ENCODE peak calls at places on chromosomes 16 and 17, in nine cellular contexts. Y is small intestine; I is A673; O is lower leg skin; B is CD8-positive, alpha-beta T cell; V is HL-60; U is mammary epithelial cell; D is breast epithelium; E is heart left ventricle. S is an unnamed sample.
A peak's percentile ranks its signal among the peaks of the same experiment; 100 is the strongest.

GRCh38 chr16:59274141-59274540 is 540.0 kb upstream of the GOT2 start:
- DNase-seq in Y (no peak), O (no peak), U (no peak), I (no peak), V (no peak), E (no peak), B (no peak), D (no peak), S (no peak)

GRCh38 chr16:57316390-57317017 is 32.0 kb upstream of the PLLP start:
- DNase-seq in U (peak; percentile 83), Y (no peak), O (peak; percentile 75), I (no peak), E (no peak), D (no peak), V (no peak), B (no peak), S (peak; percentile 58)

GRCh38 chr16:81003610-81004460 is 2.9 kb downstream of the CMC2 start:
- DNase-seq in O (no peak), E (no peak), U (peak; percentile 3), B (no peak), V (no peak), Y (peak; percentile 39), I (no peak), D (no peak), S (peak; percentile 10)

GRCh38 chr17:50781167-50781566 is 13.8 kb upstream of the ANKRD40CL start:
- DNase-seq in E (peak; percentile 36), B (no peak), V (no peak), D (no peak), I (no peak), O (no peak), Y (no peak), U (no peak), S (no peak)

GRCh38 chr17:81277421-81277820 is 17.7 kb downstream of the SLC38A10 start:
- DNase-seq in Y (no peak), U (no peak), B (no peak), O (no peak), E (peak; percentile 82), V (no peak), D (no peak), I (no peak), S (no peak)

GRCh38 chr16:53504161-53504663 is 1.2 kb upstream of the AKTIP start:
- DNase-seq in D (peak; percentile 61), B (peak; percentile 38), O (peak; percentile 90), U (peak; percentile 3), E (peak; percentile 74), V (peak; percentile 34), Y (peak; percentile 37), I (peak; percentile 35), S (no peak)

GRCh38 chr17:60887607-60888028 is 210.0 kb downstream of the BCAS3 start:
- DNase-seq in O (no peak), U (no peak), I (peak; percentile 10), E (no peak), V (no peak), D (no peak), B (no peak), Y (no peak), S (no peak)

GRCh38 chr16:50273888-50274770 is 7.8 kb downstream of the ADCY7 start:
- DNase-seq in B (peak; percentile 68), U (no peak), Y (peak; percentile 32), O (no peak), E (peak; percentile 51), V (peak; percentile 80), D (no peak), I (no peak), S (no peak)

GRCh38 chr16:9123871-9124270 is 32.4 kb downstream of the HAPSTR1 start:
- DNase-seq in Y (peak; percentile 94), D (peak; percentile 75), I (peak; percentile 30), U (peak; percentile 52), B (no peak), E (peak; percentile 62), V (peak; percentile 89), O (peak; percentile 89), S (no peak)

GRCh38 chr16:23944381-23944780 is 108.6 kb downstream of the PRKCB start:
- DNase-seq in B (no peak), Y (no peak), D (no peak), O (peak; percentile 57), V (no peak), U (no peak), E (no peak), I (no peak), S (no peak)
- H3K4me3 ChIP-seq in B (no peak overlapping the region), Y (no peak overlapping the region), D (no peak overlapping the region), O (no peak overlapping the region), V (no peak overlapping the region), U (no peak overlapping the region), E (no peak overlapping the region), I (no peak overlapping the region), S (no peak overlapping the region)

DNA sequence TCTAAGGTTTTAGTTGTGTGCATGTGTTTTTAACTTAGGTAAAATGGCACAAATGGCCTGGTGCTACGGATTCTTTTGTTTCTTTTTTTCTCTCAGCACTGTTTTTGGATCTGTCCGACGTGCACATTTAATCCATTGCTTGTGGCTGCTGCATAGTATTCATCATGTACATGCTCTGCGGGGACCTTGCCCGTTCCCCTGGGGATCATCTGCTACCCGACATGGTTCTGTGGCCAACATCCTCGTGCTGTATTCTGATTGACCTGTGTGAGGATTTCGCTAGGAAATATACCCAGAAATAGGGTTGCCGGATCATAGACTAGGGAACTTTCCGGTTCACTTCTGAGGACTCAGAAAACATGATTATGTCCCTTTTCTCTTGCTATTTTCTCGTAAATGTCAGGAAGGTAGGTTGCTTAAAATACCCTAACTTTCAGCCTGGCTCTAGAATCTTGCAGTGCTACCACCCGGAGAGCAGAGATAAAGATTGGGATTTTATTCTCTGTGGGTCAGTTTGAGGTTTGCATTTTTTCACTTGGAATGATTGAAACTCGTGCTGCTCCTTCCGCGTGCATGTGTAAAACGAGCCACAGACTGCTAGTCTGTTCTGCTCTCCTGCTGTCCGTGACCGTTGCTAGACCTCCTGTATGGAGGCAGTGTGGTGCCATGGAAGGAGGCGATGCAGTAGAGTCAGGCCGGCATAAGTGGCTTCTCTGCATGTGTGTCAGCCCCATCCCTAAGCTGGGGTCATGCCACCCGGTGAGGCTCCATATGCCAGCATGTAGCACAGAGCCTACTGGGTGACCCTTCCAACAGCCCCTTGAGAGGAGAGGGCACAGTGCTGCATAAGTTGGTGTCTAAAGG is 42.8 kb downstream of the LDHD start:
- DNase-seq in B (no peak), I (no peak), E (no peak), Y (no peak), U (no peak), D (no peak), V (no peak), O (no peak), S (no peak)
- H3K4me3 ChIP-seq in B (no peak overlapping the region), I (no peak overlapping the region), E (no peak overlapping the region), Y (no peak overlapping the region), U (no peak overlapping the region), D (no peak overlapping the region), V (no peak overlapping the region), O (no peak overlapping the region), S (no peak overlapping the region)

DNA sequence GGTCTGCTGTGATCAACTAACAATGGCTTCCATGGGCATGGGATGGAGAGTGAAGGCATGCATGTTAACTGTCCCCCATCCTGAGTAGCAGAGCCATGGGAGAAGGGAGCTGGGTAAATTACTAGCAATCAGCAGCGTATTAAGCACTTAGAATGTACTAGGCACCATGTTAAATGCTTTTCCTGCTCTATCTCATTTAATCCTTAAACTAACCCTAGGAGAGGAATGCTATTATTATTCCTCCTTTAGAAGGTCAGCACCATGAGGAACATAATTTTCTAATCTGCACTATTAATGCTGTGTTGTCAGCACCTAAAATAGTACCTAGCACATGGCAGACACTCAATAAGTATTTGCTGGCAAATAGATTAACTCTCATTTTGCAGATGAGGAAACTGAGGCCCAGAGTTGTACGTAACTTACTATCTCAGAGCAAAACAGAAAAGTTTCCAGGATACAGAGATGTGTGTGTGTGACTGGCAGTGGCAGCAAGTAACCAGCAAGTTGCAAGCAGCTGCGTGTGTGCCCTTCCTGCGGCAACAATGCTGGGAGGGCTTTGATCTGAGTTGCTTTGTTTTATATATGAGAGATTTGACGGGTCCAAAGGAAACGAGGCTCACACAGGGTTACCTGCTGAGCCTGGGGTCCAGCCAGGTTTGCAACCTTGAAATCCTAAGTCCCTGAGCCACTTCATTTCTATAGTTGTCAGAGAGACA is 6.5 kb upstream of the KLHL36 start:
- DNase-seq in D (no peak), B (peak; percentile 20), Y (no peak), U (no peak), O (no peak), I (no peak), E (no peak), V (no peak), S (no peak)
- H3K4me3 ChIP-seq in D (no peak overlapping the region), B (no peak overlapping the region), Y (no peak overlapping the region), U (peak overlapping the region; percentile 27), O (no peak overlapping the region), I (no peak overlapping the region), E (no peak overlapping the region), V (no peak overlapping the region), S (no peak overlapping the region)

DNA sequence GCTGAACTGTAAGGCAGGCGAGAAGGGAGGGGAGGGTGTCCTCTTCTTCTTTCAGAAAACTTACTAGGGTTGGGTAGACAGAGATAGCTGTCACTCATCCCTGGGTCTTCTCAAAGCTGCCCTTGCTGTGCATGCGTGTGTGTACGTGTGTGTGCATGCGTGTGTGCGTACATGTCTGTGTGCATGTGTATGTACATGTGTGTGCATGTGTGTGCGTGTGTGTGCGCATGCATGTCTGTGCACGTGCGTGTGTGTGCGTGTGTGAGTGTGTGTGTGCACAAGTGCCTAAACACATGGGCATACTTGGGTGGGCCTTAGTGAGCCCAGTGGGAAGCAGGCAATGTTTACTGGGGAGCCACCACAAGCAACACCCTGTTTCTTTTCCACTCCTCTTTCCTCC is 154.8 kb upstream of the TNRC6C start:
- DNase-seq in I (no peak), V (no peak), D (no peak), O (no peak), Y (no peak), E (no peak), B (no peak), U (no peak), S (no peak)
- H3K4me3 ChIP-seq in I (no peak overlapping the region), V (no peak overlapping the region), D (no peak overlapping the region), O (no peak overlapping the region), Y (no peak overlapping the region), E (no peak overlapping the region), B (no peak overlapping the region), U (no peak overlapping the region), S (no peak overlapping the region)

DNA sequence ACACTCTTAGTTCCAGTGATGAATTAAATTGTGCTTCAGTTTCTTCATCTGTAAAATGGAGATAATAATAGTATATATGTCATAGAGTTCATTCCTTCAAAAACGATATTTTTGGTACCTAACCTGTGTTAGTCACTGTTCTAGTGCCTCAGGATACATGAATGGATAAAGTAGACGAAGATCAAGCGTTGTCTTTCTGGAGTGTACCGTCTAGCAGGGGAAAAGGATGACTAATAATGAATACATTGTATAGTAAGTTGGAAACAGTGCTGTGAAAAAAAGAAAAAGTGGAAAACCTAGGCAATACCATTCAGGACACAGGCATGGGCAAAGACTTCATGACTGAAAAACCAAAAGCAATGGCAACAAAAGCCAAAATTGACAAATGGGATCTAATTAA is 8.6 kb downstream of the KRT10 start:
- DNase-seq in I (no peak), V (no peak), E (no peak), O (no peak), D (no peak), U (peak; percentile 95), B (no peak), Y (no peak), S (no peak)
- H3K4me3 ChIP-seq in I (no peak overlapping the region), V (no peak overlapping the region), E (no peak overlapping the region), O (no peak overlapping the region), D (no peak overlapping the region), U (no peak overlapping the region), B (no peak overlapping the region), Y (no peak overlapping the region), S (no peak overlapping the region)